ENCODE peak calls at places on chromosomes 12 and 14, in five cellular contexts. Z is amygdala, S is HEK293T, V is IMR-90, Q is stomach. Y is an unnamed sample.

GRCh38 chr14:45201908-45202307 is 51.1 kb downstream of the MIS18BP1 start:
- DNase-seq in V (no peak), Z (no peak), S (peak; percentile 8), Q (no peak), Y (no peak)

GRCh38 chr14:69284170-69284569 is 24.2 kb downstream of the GALNT16 start:
- DNase-seq in S (no peak), V (no peak), Q (no peak), Z (no peak), Y (no peak)

GRCh38 chr12:50542448-50542847 is 37.7 kb downstream of the DIP2B start:
- DNase-seq in S (no peak), Q (no peak), V (peak; percentile 53), Z (no peak), Y (no peak)

GRCh38 chr12:55745361-55746146 is 2.6 kb downstream of the GDF11 start:
- DNase-seq in Z (peak; percentile 11), Q (no peak), S (peak; percentile 60), V (no peak), Y (no peak)

GRCh38 chr12:121300083-121300819 is 3.7 kb upstream of the CAMKK2 start:
- DNase-seq in Z (no peak), V (no peak), S (no peak), Q (no peak), Y (no peak)

GRCh38 chr12:43151406-43152080 is 400.5 kb downstream of the ADAMTS20 start:
- DNase-seq in Q (no peak), V (no peak), S (no peak), Z (no peak), Y (no peak)

GRCh38 chr12:90090929-90091651 is 382.5 kb upstream of the ATP2B1 start:
- DNase-seq in V (peak; percentile 94), S (no peak), Z (no peak), Q (peak; percentile 28), Y (peak; percentile 2)

GRCh38 chr12:50166776-50167025 is 468 bp downstream of the CERS5 start:
- DNase-seq in V (no peak), S (no peak), Q (peak; percentile 29), Z (no peak), Y (no peak)

GRCh38 chr12:114904254-114905003 is 220.5 kb upstream of the TBX3 start:
- DNase-seq in V (peak; percentile 85), Q (no peak), S (no peak), Z (no peak), Y (no peak)

GRCh38 chr12:100337727-100338126 is 19.1 kb upstream of the SLC17A8 start:
- DNase-seq in Q (peak; percentile 81), S (no peak), V (no peak), Z (no peak), Y (no peak)

GRCh38 chr14:49134940-49135339 is 451.2 kb downstream of the RPS29 start:
- DNase-seq in Z (no peak), S (peak; percentile 56), Q (no peak), V (no peak), Y (no peak)

GRCh38 chr12:117100251-117100650 is 1.0 kb upstream of the TESC start:
- DNase-seq in Q (no peak), S (peak; percentile 44), Z (no peak), V (peak; percentile 16), Y (no peak)